ENCODE peak calls at places on chromosomes 5 and 9, in six cellular contexts. O is CD8-positive, alpha-beta T cell; G is dorsolateral prefrontal cortex; Z is thyroid gland; M is PC-9; F is upper lobe of left lung. U is an unnamed sample.

GRCh38 chr9:114611516-114612271 is 603 bp downstream of the TMEM268 start:
- DNase-seq in O (peak), G (peak), Z (peak), M (no peak), F (peak), U (no peak)

GRCh38 chr9:29514336-29514735 is 1941.1 kb upstream of the C9orf72 start:
- DNase-seq in O (no peak), G (peak), Z (peak), M (no peak), F (no peak), U (no peak)

GRCh38 chr5:179357036-179357435 is 11.8 kb upstream of the ADAMTS2 start:
- DNase-seq in O (no peak), G (no peak), Z (no peak), M (no peak), F (no peak), U (no peak)

GRCh38 chr9:129333961-129334743 is 156.1 kb upstream of the IER5L start:
- DNase-seq in O (peak), G (peak), Z (peak), M (peak), F (peak), U (no peak)

GRCh38 chr5:137152616-137153015 is 346.5 kb downstream of the SPOCK1 start:
- DNase-seq in O (no peak), G (no peak), Z (no peak), M (no peak), F (no peak), U (no peak)

GRCh38 chr5:98639258-98639657 is 134.2 kb upstream of the RGMB start:
- DNase-seq in O (no peak), G (no peak), Z (no peak), M (no peak), F (no peak), U (no peak)

GRCh38 chr5:37557734-37558293 is 178.7 kb downstream of the WDR70 start:
- DNase-seq in O (no peak), G (no peak), Z (no peak), M (no peak), F (no peak), U (no peak)

GRCh38 chr5:40221796-40222195 is 457.9 kb upstream of the PTGER4 start:
- DNase-seq in O (no peak), G (no peak), Z (no peak), M (no peak), F (no peak), U (no peak)

GRCh38 chr9:114098021-114098659 is 952 bp downstream of the KIF12 start:
- DNase-seq in O (no peak), G (no peak), Z (peak), M (no peak), F (peak), U (no peak)

GRCh38 chr9:130128251-130128650 is 44.0 kb upstream of the NCS1 start:
- DNase-seq in O (peak), G (no peak), Z (no peak), M (no peak), F (peak), U (peak)

DNA sequence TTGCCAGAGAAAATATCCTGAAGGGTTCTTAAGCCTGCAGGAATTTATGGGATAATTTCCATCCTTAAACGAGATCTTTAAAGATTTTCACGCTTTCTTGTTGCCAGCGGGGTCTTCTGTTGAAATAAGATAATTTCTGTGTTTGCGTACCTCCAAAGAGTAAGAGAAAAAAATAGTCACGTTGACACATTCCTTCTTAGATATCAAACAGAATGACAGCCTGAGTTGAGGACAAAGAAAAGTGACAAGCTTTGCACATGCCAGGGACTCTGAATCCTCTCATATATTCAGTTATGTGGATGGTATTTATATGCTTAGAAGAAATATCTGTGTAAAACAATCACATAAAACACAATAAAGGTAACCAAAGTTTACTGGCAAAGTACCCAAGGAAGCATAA is 21.6 kb upstream of the PAM start:
- DNase-seq in O (no peak), G (no peak), Z (no peak), M (no peak), F (no peak), U (no peak)
- TF ChIP-seq CTCF in O (no peak), G (no peak), Z (no peak), M (no peak), F (no peak), U (no peak)

DNA sequence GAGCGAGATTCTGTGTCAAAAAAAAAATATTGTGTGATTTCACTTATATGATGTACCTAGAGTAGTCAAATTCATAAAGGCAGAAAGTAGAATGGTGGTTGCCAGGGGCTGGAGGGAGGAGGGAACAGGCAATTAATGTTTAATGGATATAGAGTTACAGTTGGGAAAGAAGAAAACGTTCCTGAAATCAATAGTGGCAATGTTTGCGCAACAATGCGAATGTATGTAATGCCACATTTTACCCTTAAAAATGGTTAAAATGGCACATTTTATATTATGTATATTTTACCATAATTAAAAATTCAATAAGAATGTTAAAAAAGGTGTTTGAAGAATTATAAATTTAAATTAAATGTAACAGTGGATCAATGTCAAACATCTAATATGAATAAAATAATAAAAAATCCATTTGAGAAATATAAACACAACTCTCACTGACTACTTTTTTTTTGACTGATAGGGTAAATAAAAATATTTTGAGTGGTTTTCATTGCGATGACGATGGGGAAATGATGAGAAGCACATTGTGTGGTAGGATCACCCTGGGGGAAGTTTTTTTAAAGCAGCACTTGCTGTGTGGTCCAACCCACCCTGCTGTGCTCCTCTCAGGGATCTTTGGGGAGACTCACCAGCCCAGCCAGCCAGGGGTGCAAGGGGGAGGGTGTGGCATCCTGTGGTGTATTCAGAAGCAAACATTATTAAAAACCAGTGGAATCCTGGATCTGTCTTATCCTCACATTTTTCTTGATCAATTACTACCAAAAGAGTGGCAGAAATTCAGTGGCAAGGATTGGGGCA is 4.3 kb downstream of the FYB1 start:
- DNase-seq in O (no peak), G (no peak), Z (no peak), M (no peak), F (no peak), U (no peak)
- H3K4me3 ChIP-seq in O (peak), G (no peak), Z (no peak), M (no peak), F (no peak), U (no peak)

GRCh38 chr5:163916856-163917255 is 411.4 kb downstream of the MAT2B start:
- DNase-seq in O (no peak), G (no peak), Z (no peak), M (no peak), F (no peak), U (no peak)
- TF ChIP-seq CTCF in O (no peak), G (no peak), Z (no peak), M (no peak), F (no peak), U (no peak)

GRCh38 chr9:136259517-136259813 is 13.9 kb upstream of the QSOX2 start:
- DNase-seq in O (no peak), G (no peak), Z (no peak), M (no peak), F (no peak), U (no peak)

GRCh38 chr9:136257381-136258298 is 12.0 kb upstream of the QSOX2 start:
- DNase-seq in O (no peak), G (no peak), Z (no peak), M (no peak), F (no peak), U (no peak)

GRCh38 chr9:136259836-136260235 is 14.2 kb upstream of the QSOX2 start:
- DNase-seq in O (no peak), G (no peak), Z (no peak), M (no peak), F (no peak), U (no peak)

GRCh38 chr9:136258786-136259516 is 13.3 kb upstream of the QSOX2 start:
- DNase-seq in O (no peak), G (no peak), Z (no peak), M (no peak), F (no peak), U (no peak)

GRCh38 chr9:136258299-136258625 is 12.7 kb upstream of the QSOX2 start:
- DNase-seq in O (no peak), G (no peak), Z (no peak), M (no peak), F (no peak), U (no peak)
- H3K4me3 ChIP-seq in O (no peak), G (no peak), Z (no peak), M (no peak), F (no peak), U (no peak)

U was measured in GM12864.